ENCODE peak calls at places on chromosomes 6 and 20, in six cellular contexts. Q is stimulated activated CD4-positive, alpha-beta T cell treated with anti-CD3 and anti-CD28 coated beads, TNF-alpha, amount 100 ng/mL, for 1 hour; C is neural crest cell; W is Ammon's horn; H is activated T-cell treated with anti-CD3 and anti-CD28 coated beads, Interleukin-2, amount 50 U/mL, for 4 hours; J is AG09319. F is an unnamed sample.

GRCh38 chr6:323730-324088 is 31.4 kb downstream of the DUSP22 start:
- DNase-seq in Q (no peak), C (no peak), W (no peak), H (no peak), J (no peak), F (no peak)

GRCh38 chr6:120826253-120826652 is 508.0 kb downstream of the TBC1D32 start:
- DNase-seq in Q (no peak), C (peak; percentile 25), W (no peak), H (no peak), J (no peak), F (no peak)

GRCh38 chr6:79797105-79797504 is 150.2 kb downstream of the ELOVL4 start:
- DNase-seq in Q (no peak), C (no peak), W (no peak), H (no peak), J (no peak), F (no peak)

GRCh38 chr6:26249959-26250805 is 114.8 kb upstream of the BTN3A2 start:
- DNase-seq in Q (no peak), C (peak; percentile 50), W (peak; percentile 11), H (peak; percentile 54), J (no peak), F (peak; percentile 63)

GRCh38 chr6:16168121-16168520 is 39.2 kb downstream of the MYLIP start:
- DNase-seq in Q (no peak), C (no peak), W (no peak), H (no peak), J (no peak), F (no peak)

GRCh38 chr20:19602660-19603389 is 155.2 kb upstream of the RIN2 start:
- DNase-seq in Q (no peak), C (no peak), W (no peak), H (no peak), J (no peak), F (no peak)

GRCh38 chr6:162123797-162124196 is 603.8 kb downstream of the PRKN start:
- DNase-seq in Q (no peak), C (no peak), W (no peak), H (no peak), J (no peak), F (no peak)

GRCh38 chr6:118776607-118777549 is 117.1 kb upstream of the ASF1A start:
- DNase-seq in Q (no peak), C (peak; percentile 57), W (peak; percentile 83), H (peak; percentile 57), J (peak; percentile 52), F (peak; percentile 57)

GRCh38 chr20:37845261-37845681 is 57.7 kb upstream of the VSTM2L start:
- DNase-seq in Q (no peak), C (no peak), W (no peak), H (no peak), J (no peak), F (no peak)

GRCh38 chr20:57678340-57678739 is 31.5 kb downstream of the PMEPA1 start:
- DNase-seq in Q (no peak), C (no peak), W (peak; percentile 80), H (no peak), J (no peak), F (no peak)

GRCh38 chr6:129359811-129360787 is 349.9 kb downstream of the ARHGAP18 start:
- DNase-seq in Q (no peak), C (no peak), W (no peak), H (no peak), J (no peak), F (no peak)

F was measured in activated CD4-positive, alpha-beta T cell treated with anti-CD3 and anti-CD28 coated beads, Interleukin-2, amount 50 U/mL, for 4 hours.